ENCODE peak calls at places on chromosomes 16 and 17, in ten cellular contexts. U is GM12892; T is stimulated activated CD4-positive, alpha-beta T cell treated with anti-CD3 and anti-CD28 coated beads, Interleukin-2, amount 100 ng/mL, for 48 hours; P is left cardiac atrium; V is HuH-7; C is CD4-positive, alpha-beta T cell; F is RWPE1; H is tibial nerve; J is naive thymus-derived CD8-positive, alpha-beta T cell; O is activated effector memory CD4-positive, alpha-beta T cell treated with anti-CD3 and anti-CD28 coated beads, Interleukin-2, amount 50 U/mL, for 16 hours. I is an unnamed sample.

GRCh38 chr16:15608398-15609285 is 34.3 kb downstream of the MARF1 start:
- DNase-seq in U (no peak), T (no peak), P (no peak), V (no peak), C (no peak), F (no peak), H (no peak), J (no peak), O (no peak), I (no peak)

GRCh38 chr17:75410141-75410540 is 4.7 kb upstream of the GRB2 start:
- DNase-seq in U (no peak), T (no peak), P (no peak), V (no peak), C (no peak), F (no peak), H (no peak), J (no peak), O (no peak), I (no peak)

GRCh38 chr17:41967921-41968578 is 1.5 kb downstream of the CNP start:
- DNase-seq in U (no peak), T (no peak), P (no peak), V (no peak), C (peak), F (no peak), H (no peak), J (no peak), O (no peak), I (no peak)

GRCh38 chr16:78098087-78098486 is 1.4 kb upstream of the WWOX start:
- DNase-seq in U (no peak), T (no peak), P (no peak), V (no peak), C (no peak), F (no peak), H (no peak), J (no peak), O (no peak), I (no peak)

GRCh38 chr16:56892705-56893104 is 27.7 kb downstream of the SLC12A3 start:
- DNase-seq in U (no peak), T (no peak), P (no peak), V (no peak), C (no peak), F (no peak), H (no peak), J (no peak), O (no peak), I (no peak)

GRCh38 chr17:68248199-68248825 is 469 bp downstream of the AMZ2 start:
- DNase-seq in U (no peak), T (no peak), P (peak), V (no peak), C (no peak), F (peak), H (peak), J (no peak), O (no peak), I (no peak)

GRCh38 chr17:68759343-68760140 is 158.4 kb upstream of the FAM20A start:
- DNase-seq in U (peak), T (peak), P (peak), V (peak), C (peak), F (peak), H (peak), J (peak), O (peak), I (peak)

GRCh38 chr17:46129302-46129701 is 63.9 kb downstream of the KANSL1 start:
- DNase-seq in U (no peak), T (no peak), P (no peak), V (no peak), C (no peak), F (no peak), H (no peak), J (no peak), O (no peak), I (no peak)

GRCh38 chr17:43536236-43537088 is 9.7 kb downstream of the ETV4 start:
- DNase-seq in U (no peak), T (no peak), P (no peak), V (no peak), C (no peak), F (peak), H (no peak), J (no peak), O (no peak), I (no peak)

GRCh38 chr17:21304091-21304490 is 19.6 kb downstream of the MAP2K3 start:
- DNase-seq in U (no peak), T (no peak), P (no peak), V (no peak), C (no peak), F (no peak), H (no peak), J (no peak), O (peak), I (no peak)

I was measured in Caki2.